ENCODE peak calls at places on chromosomes 2 and 18, in eight cellular contexts. O is right atrium auricular region, U is lower lobe of right lung, Y is GM06990, W is gastrocnemius medialis, C is psoas muscle, B is kidney epithelial cell, D is neuronal stem cell. X is an unnamed sample.
A peak's percentile ranks its signal among the peaks of the same experiment; 100 is the strongest.

GRCh38 chr2:163612332-163612731 is 123.5 kb downstream of the FIGN start:
- DNase-seq in U (no peak), W (no peak), D (no peak), B (no peak), Y (no peak), C (no peak), O (no peak), X (no peak)

GRCh38 chr2:6506311-6507258 is 359.1 kb downstream of the CMPK2 start:
- DNase-seq in D (no peak), C (no peak), O (no peak), Y (no peak), U (no peak), B (peak; percentile 67), W (no peak), X (no peak)

GRCh38 chr2:149006883-149007543 is 31.5 kb upstream of the LYPD6B start:
- DNase-seq in O (no peak), D (no peak), Y (no peak), C (no peak), U (no peak), W (no peak), B (no peak), X (peak; percentile 72)

GRCh38 chr2:38409136-38409903 is 32.2 kb upstream of the ATL2 start:
- DNase-seq in O (peak; percentile 60), C (no peak), D (no peak), B (no peak), Y (peak; percentile 48), U (peak; percentile 66), W (peak; percentile 9), X (no peak)

GRCh38 chr2:98433363-98433964 is 11.2 kb upstream of the INPP4A start:
- DNase-seq in O (no peak), U (no peak), Y (no peak), C (no peak), W (no peak), B (no peak), D (no peak), X (no peak)

GRCh38 chr18:14919666-14920065 is 171.7 kb downstream of the ANKRD30B start:
- DNase-seq in B (no peak), C (no peak), Y (no peak), W (no peak), D (no peak), O (no peak), U (no peak), X (no peak)

GRCh38 chr2:95299961-95300360 is 2.8 kb downstream of the KCNIP3 start:
- DNase-seq in B (no peak), D (no peak), W (no peak), Y (no peak), O (no peak), C (no peak), U (no peak), X (no peak)

GRCh38 chr2:202376460-202377307 is 557 bp downstream of the BMPR2 start:
- DNase-seq in W (peak; percentile 28), C (peak; percentile 45), B (no peak), U (peak; percentile 68), O (no peak), Y (peak; percentile 73), D (no peak), X (peak; percentile 77)

GRCh38 chr18:58953627-58954026 is 89.0 kb downstream of the ZNF532 start:
- DNase-seq in C (no peak), U (no peak), D (no peak), O (no peak), Y (no peak), W (no peak), B (no peak), X (no peak)

GRCh38 chr2:80311304-80311703 is 6.8 kb upstream of the LRRTM1 start:
- DNase-seq in O (no peak), D (no peak), C (no peak), U (no peak), B (no peak), W (no peak), Y (no peak), X (no peak)

GRCh38 chr2:79887747-79888374 is 375.0 kb downstream of the CTNNA2 start:
- DNase-seq in W (no peak), U (no peak), D (peak; percentile 62), B (peak; percentile 12), C (no peak), O (no peak), Y (no peak), X (peak; percentile 50)

GRCh38 chr2:218476676-218477075 is 57.8 kb downstream of the VIL1 start:
- DNase-seq in U (no peak), B (no peak), D (no peak), W (no peak), Y (no peak), O (no peak), C (peak; percentile 33), X (no peak)

GRCh38 chr2:68238955-68239822 is 13.1 kb downstream of the PPP3R1 start:
- DNase-seq in O (no peak), Y (no peak), D (no peak), W (no peak), B (no peak), C (no peak), U (no peak), X (no peak)

GRCh38 chr18:9914584-9915290 is 921 bp downstream of the VAPA start:
- DNase-seq in U (peak; percentile 89), B (peak; percentile 47), D (peak; percentile 29), W (peak; percentile 72), C (peak; percentile 79), Y (peak; percentile 79), O (peak; percentile 74), X (peak; percentile 62)

GRCh38 chr2:120552079-120552478 is 183.6 kb upstream of the GLI2 start:
- DNase-seq in B (no peak), O (no peak), Y (no peak), U (no peak), C (no peak), D (no peak), W (no peak), X (no peak)

GRCh38 chr2:152466925-152467676 is 132.1 kb downstream of the FMNL2 start:
- DNase-seq in B (no peak), D (no peak), U (no peak), O (no peak), W (peak; percentile 70), Y (peak; percentile 34), C (no peak), X (no peak)

GRCh38 chr18:58937204-58937603 is 72.5 kb downstream of the ZNF532 start:
- DNase-seq in C (no peak), B (no peak), U (no peak), D (no peak), W (no peak), O (no peak), Y (no peak), X (no peak)

GRCh38 chr2:7881038-7881437 is 800.8 kb upstream of the ID2 start:
- DNase-seq in C (no peak), W (no peak), O (no peak), U (no peak), Y (no peak), B (peak; percentile 49), D (no peak), X (no peak)

GRCh38 chr2:208222351-208222750 is 32.5 kb downstream of the IDH1 start:
- DNase-seq in C (no peak), U (no peak), O (no peak), Y (no peak), W (no peak), B (no peak), D (no peak), X (no peak)

GRCh38 chr2:239826786-239827510 is 198.2 kb downstream of the NDUFA10 start:
- DNase-seq in C (no peak), W (no peak), U (no peak), D (no peak), O (peak; percentile 36), B (no peak), Y (no peak), X (peak; percentile 17)

GRCh38 chr2:80053522-80054338 is 250.8 kb downstream of the LRRTM1 start:
- DNase-seq in O (no peak), C (no peak), Y (no peak), W (no peak), B (no peak), U (no peak), D (no peak), X (no peak)

GRCh38 chr18:57294547-57294946 is 57.8 kb upstream of the ST8SIA3 start:
- DNase-seq in W (no peak), U (no peak), D (no peak), O (no peak), Y (no peak), C (no peak), B (no peak), X (peak; percentile 16)

GRCh38 chr18:22173221-22173927 is 4.0 kb downstream of the GATA6 start:
- DNase-seq in B (no peak), U (no peak), W (no peak), C (no peak), O (no peak), Y (no peak), D (no peak), X (no peak)
- H3K36me3 ChIP-seq in B (no peaks in the 10 kb centered on the region), U (peaks cover 7% of the 10 kb centered on the region), W (no peaks in the 10 kb centered on the region), C (no peaks in the 10 kb centered on the region), O (peaks cover 64% of the 10 kb centered on the region), Y (no peaks in the 10 kb centered on the region), D (no peaks in the 10 kb centered on the region), X (no peaks in the 10 kb centered on the region)

GRCh38 chr2:236162031-236162803 is 6.0 kb downstream of the GBX2 start:
- DNase-seq in W (no peak), B (no peak), D (peak; percentile 17), U (no peak), Y (no peak), C (no peak), O (no peak), X (peak; percentile 75)
- H3K27me3 ChIP-seq in W (peaks cover 86% of the 10 kb centered on the region), B (peaks cover 75% of the 10 kb centered on the region), D (no peaks in the 10 kb centered on the region), U (peaks cover 85% of the 10 kb centered on the region), Y (peaks cover 1% of the 10 kb centered on the region), C (peaks cover 75% of the 10 kb centered on the region), O (peaks cover 29% of the 10 kb centered on the region), X (peaks cover 93% of the 10 kb centered on the region)

DNA sequence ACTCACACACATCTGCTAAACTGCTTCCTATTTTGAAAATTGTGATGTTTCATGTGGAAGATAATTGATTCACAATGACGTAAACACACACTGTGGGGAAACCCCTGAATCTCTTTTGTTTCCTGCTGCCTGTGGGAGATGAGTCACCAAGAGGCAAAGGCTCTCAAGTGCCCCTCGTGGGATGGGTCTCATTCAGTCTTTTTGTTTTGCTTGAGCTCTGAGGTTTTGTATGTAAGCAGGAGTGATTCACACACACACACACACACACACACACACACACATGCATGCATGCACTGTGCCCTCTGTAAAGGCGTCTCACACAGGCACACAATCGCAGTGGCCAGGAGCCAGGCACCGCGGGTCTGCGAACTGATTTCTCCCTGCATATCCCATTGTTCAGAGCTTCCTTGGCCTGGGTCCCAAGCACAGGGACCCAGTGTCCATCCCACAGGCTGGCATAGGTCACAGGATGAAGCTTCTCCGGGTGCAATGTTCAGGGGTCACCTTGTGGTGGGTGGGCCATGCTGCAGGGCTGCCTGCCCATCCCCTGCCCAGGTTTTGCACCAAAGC is 12.1 kb upstream of the ARHGEF4 start:
- DNase-seq in W (no peak), O (no peak), C (no peak), B (peak; percentile 100), D (no peak), Y (no peak), U (no peak), X (peak; percentile 60)
- H3K4me3 ChIP-seq in W (no peak overlapping the region), O (no peak overlapping the region), C (no peak overlapping the region), B (no peak overlapping the region), D (no peak overlapping the region), Y (no peak overlapping the region), U (no peak overlapping the region), X (no peak overlapping the region)

DNA sequence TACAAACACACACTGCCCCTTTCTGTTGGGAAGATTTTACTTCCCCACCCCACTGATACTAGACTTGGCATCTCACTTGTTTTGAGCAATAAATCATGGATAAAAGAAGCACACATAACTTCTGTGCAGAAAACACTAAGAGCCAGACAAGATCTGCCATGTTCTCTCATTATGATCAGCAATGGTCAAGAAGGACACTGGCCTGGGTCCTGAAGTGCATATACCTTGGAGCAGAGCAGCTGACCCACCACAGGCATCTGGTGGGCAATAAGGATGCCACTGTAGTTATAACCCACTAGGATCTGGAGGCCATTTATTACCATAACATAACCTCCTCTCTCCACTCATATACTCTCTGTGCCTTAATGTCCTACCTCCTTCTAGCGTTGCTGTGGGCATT is 338.3 kb downstream of the NCKAP5 start:
- DNase-seq in Y (no peak), B (no peak), W (no peak), D (no peak), C (no peak), O (no peak), U (no peak), X (no peak)
- H3K36me3 ChIP-seq in Y (no peaks in the 10 kb centered on the region), B (no peaks in the 10 kb centered on the region), W (no peaks in the 10 kb centered on the region), D (peaks cover 29% of the 10 kb centered on the region), C (no peaks in the 10 kb centered on the region), O (no peaks in the 10 kb centered on the region), U (no peaks in the 10 kb centered on the region), X (no peaks in the 10 kb centered on the region)